ENCODE peak calls at places on chromosomes 5 and 9, in seven cellular contexts. E is left ventricle myocardium inferior; D is CD4-positive, alpha-beta T cell; V is colonic mucosa; N is kidney; X is MM.1S; T is OCI-LY7. H is an unnamed sample.
A peak's percentile ranks its signal among the peaks of the same experiment; 100 is the strongest.

GRCh38 chr5:14145356-14146334 is 2.5 kb downstream of the TRIO start:
- DNase-seq in E (no peak), D (no peak), V (no peak), N (no peak), X (no peak), T (no peak), H (no peak)

GRCh38 chr5:162939962-162940361 is 497.4 kb upstream of the CCNG1 start:
- DNase-seq in E (no peak), D (no peak), V (no peak), N (no peak), X (no peak), T (no peak), H (no peak)

GRCh38 chr5:124289641-124290201 is 456.7 kb downstream of the ZNF608 start:
- DNase-seq in E (no peak), D (no peak), V (peak; percentile 22), N (no peak), X (no peak), T (peak; percentile 7), H (peak; percentile 22)

GRCh38 chr5:149549461-149550266 is 1.6 kb downstream of the CSNK1A1 start:
- DNase-seq in E (no peak), D (no peak), V (peak; percentile 56), N (no peak), X (peak; percentile 52), T (peak; percentile 85), H (peak; percentile 76)

GRCh38 chr9:134534661-134535080 is 106.9 kb upstream of the COL5A1 start:
- DNase-seq in E (peak; percentile 7), D (no peak), V (no peak), N (no peak), X (no peak), T (no peak), H (no peak)

GRCh38 chr9:80516678-80517077 is 944.9 kb downstream of the TLE4 start:
- DNase-seq in E (no peak), D (no peak), V (no peak), N (no peak), X (no peak), T (no peak), H (no peak)

GRCh38 chr5:76082790-76083554 is at the start of gene SV2C:
- DNase-seq in E (no peak), D (no peak), V (peak; percentile 28), N (peak; percentile 57), X (peak; percentile 86), T (no peak), H (peak; percentile 30)

GRCh38 chr5:14534773-14535172 is 46.8 kb upstream of the OTULINL start:
- DNase-seq in E (no peak), D (no peak), V (no peak), N (no peak), X (no peak), T (no peak), H (no peak)

GRCh38 chr9:25964239-25964638 is 286.0 kb upstream of the TUSC1 start:
- DNase-seq in E (no peak), D (no peak), V (peak; percentile 19), N (no peak), X (peak; percentile 61), T (peak; percentile 62), H (peak; percentile 59)

GRCh38 chr9:93635186-93636107 is 59.1 kb downstream of the PHF2 start:
- DNase-seq in E (no peak), D (no peak), V (no peak), N (no peak), X (no peak), T (no peak), H (no peak)

GRCh38 chr9:119961774-119962408 is 592.7 kb upstream of the BRINP1 start:
- DNase-seq in E (peak; percentile 22), D (no peak), V (peak; percentile 37), N (no peak), X (no peak), T (no peak), H (peak; percentile 30)

GRCh38 chr5:28281381-28281780 is 1243.0 kb upstream of the CDH9 start:
- DNase-seq in E (no peak), D (no peak), V (no peak), N (no peak), X (no peak), T (no peak), H (no peak)

GRCh38 chr5:84332106-84332505 is 52.6 kb downstream of the EDIL3 start:
- DNase-seq in E (no peak), D (no peak), V (no peak), N (no peak), X (no peak), T (no peak), H (no peak)

GRCh38 chr5:112917453-112918005 is 4.5 kb downstream of the REEP5 start:
- DNase-seq in E (no peak), D (no peak), V (no peak), N (no peak), X (no peak), T (peak; percentile 40), H (peak; percentile 45)

GRCh38 chr5:128668921-128669320 is 130.9 kb upstream of the FBN2 start:
- DNase-seq in E (no peak), D (no peak), V (no peak), N (no peak), X (no peak), T (no peak), H (no peak)

GRCh38 chr9:20611751-20612287 is 10.5 kb downstream of the MLLT3 start:
- DNase-seq in E (no peak), D (no peak), V (no peak), N (no peak), X (no peak), T (peak; percentile 12), H (peak; percentile 21)

GRCh38 chr5:38595149-38595725 is 38.8 kb upstream of the LIFR start:
- DNase-seq in E (no peak), D (no peak), V (no peak), N (no peak), X (no peak), T (no peak), H (no peak)

GRCh38 chr9:129351642-129352151 is 173.6 kb upstream of the IER5L start:
- DNase-seq in E (no peak), D (no peak), V (no peak), N (peak; percentile 71), X (no peak), T (no peak), H (no peak)

GRCh38 chr5:5721881-5722280 is 299.4 kb downstream of the ICE1 start:
- DNase-seq in E (no peak), D (no peak), V (no peak), N (no peak), X (no peak), T (no peak), H (no peak)

GRCh38 chr9:16132513-16132912 is 579.7 kb downstream of the CCDC171 start:
- DNase-seq in E (no peak), D (no peak), V (no peak), N (no peak), X (no peak), T (no peak), H (no peak)

GRCh38 chr9:16135916-16136315 is 583.1 kb downstream of the CCDC171 start:
- DNase-seq in E (no peak), D (no peak), V (no peak), N (no peak), X (no peak), T (no peak), H (no peak)

GRCh38 chr9:16133032-16133431 is 580.2 kb downstream of the CCDC171 start:
- DNase-seq in E (no peak), D (no peak), V (no peak), N (no peak), X (no peak), T (no peak), H (no peak)

GRCh38 chr9:16134351-16134750 is 581.5 kb downstream of the CCDC171 start:
- DNase-seq in E (no peak), D (no peak), V (no peak), N (no peak), X (no peak), T (no peak), H (no peak)

DNA sequence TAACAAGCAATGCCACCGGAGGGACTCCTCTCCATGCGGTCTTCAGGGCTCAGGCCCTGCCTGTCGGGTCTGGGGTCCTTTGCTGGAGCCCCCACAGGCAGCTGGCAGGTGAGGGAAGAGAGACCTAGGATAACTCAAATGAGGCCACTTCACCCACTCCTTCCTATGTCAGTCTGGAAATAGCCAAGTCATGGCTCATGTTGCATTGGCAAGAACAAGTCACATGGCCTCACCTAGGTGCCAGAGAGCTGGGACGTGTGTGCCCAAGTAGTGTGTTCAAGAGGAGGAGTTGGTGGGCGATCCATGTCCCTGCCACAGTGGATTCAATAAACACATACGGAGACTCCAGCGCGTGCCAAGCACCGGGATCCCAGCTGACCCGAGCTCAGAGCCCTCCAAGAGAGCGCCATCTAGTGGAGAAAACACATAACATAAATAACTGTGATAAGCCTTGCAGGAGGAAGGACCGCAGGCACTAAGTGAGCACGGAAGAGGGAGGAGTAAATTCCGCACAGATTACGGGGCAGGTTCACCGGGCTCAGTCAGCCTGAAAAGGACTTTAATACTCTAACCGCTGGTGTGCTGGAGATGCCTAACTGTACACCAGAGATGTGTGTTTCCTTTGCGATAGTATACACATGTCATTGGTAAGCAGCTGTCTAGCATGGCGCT is 580.8 kb downstream of the CCDC171 start:
- DNase-seq in E (peak; percentile 29), D (no peak), V (peak; percentile 40), N (peak; percentile 76), X (peak; percentile 25), T (peak; percentile 39), H (peak; percentile 65)
- TF ChIP-seq CTCF in E (peak; percentile 56), D (peak; percentile 29), V (peak; percentile 35), N (peak; percentile 53), X (peak; percentile 44), T (peak; percentile 84), H (peak; percentile 57)

GRCh38 chr5:137234973-137235943 is 263.9 kb downstream of the SPOCK1 start:
- DNase-seq in E (no peak), D (no peak), V (no peak), N (no peak), X (no peak), T (no peak), H (peak; percentile 11)
- TF ChIP-seq CTCF in E (no peak), D (no peak), V (no peak), N (no peak), X (no peak), T (no peak), H (no peak)

GRCh38 chr5:54234304-54234938 is 76.0 kb downstream of the ARL15 start:
- DNase-seq in E (no peak), D (no peak), V (no peak), N (no peak), X (peak; percentile 74), T (peak; percentile 49), H (peak; percentile 57)
- TF ChIP-seq CTCF in E (peak; percentile 65), D (peak; percentile 36), V (no peak), N (peak; percentile 32), X (peak; percentile 57), T (peak; percentile 81), H (peak; percentile 45)

DNA sequence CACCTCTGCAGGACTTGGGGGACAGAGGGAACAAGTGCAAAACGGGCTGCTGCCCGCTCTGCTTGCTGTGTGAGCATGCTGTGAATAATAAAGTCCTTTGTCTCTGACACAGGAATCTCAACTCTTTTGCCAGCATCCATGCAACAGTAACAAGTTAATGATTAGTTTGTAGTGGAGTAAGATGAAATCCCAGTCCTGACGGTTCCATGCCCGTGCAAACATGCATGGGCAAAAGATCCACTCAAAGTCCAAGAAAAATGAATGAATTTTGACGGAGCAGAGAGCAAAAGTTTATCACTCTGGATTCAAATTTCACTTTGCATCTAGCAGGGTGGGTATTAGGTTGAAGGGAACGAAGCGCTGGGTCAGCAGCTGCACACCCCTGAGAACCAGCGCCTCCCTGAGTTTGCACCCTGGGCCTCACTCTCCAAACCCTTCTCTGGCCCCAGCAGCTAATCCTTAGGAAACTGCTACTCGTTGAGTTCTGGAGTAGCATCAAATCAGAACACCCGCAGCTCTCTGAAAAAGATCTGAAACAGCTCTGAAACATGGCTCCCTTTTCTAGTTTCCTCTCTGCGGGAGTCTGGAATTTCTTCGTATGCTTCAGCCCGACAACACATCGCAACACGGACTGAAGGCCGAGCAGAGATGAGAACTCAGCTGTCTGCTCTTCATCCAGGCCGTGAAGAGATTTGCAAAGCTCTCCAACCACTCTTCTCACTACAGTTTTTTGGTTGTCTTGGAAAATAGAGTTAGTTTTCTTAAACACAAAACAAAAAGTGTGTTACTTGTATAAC is 45.6 kb upstream of the RUFY1 start:
- DNase-seq in E (no peak), D (no peak), V (no peak), N (no peak), X (no peak), T (no peak), H (no peak)
- TF ChIP-seq CTCF in E (no peak), D (no peak), V (no peak), N (no peak), X (no peak), T (no peak), H (no peak)